ENCODE peak calls at places on chromosomes 1 and 21, in four cellular contexts. One of them, this sample, is unnamed.

GRCh38 chr1:214615871-214616270 is 12.9 kb downstream of the CENPF start:
- DNase-seq in K562: no peak
- DNase-seq in GM12878: no peak
- DNase-seq in HepG2: no peak
- DNase-seq in this sample: no peak

GRCh38 chr1:56927171-56927570 is 38.6 kb downstream of the C8B start:
- DNase-seq in HepG2: no peak
- DNase-seq in GM12878: no peak
- DNase-seq in K562: no peak
- DNase-seq in this sample: no peak

GRCh38 chr1:220904861-220905260 is 25.6 kb downstream of the HLX start:
- DNase-seq in K562: no peak
- DNase-seq in GM12878: no peak
- DNase-seq in HepG2: no peak
- DNase-seq in this sample: no peak

GRCh38 chr1:235766794-235767285 is 99.9 kb downstream of the LYST start:
- DNase-seq in GM12878: no peak
- DNase-seq in K562: no peak
- DNase-seq in HepG2: no peak
- DNase-seq in this sample: no peak

GRCh38 chr1:234230414-234230862 is 142.8 kb upstream of the COA6 start:
- DNase-seq in GM12878: no peak
- DNase-seq in HepG2: no peak
- DNase-seq in K562: no peak
- DNase-seq in this sample: no peak

GRCh38 chr21:29033871-29034270 is 9.4 kb downstream of the USP16 start:
- DNase-seq in GM12878: no peak
- DNase-seq in HepG2: no peak
- DNase-seq in K562: no peak
- DNase-seq in this sample: no peak

GRCh38 chr1:239386453-239387303 is at the start of gene CHRM3:
- DNase-seq in GM12878: no peak
- DNase-seq in K562: no peak
- DNase-seq in HepG2: no peak
- DNase-seq in this sample: peak; percentile 64

GRCh38 chr1:155127672-155128468 is at the start of gene EFNA1:
- DNase-seq in HepG2: peak; percentile 59
- DNase-seq in K562: peak; percentile 78
- DNase-seq in GM12878: no peak
- DNase-seq in this sample: peak; percentile 71

GRCh38 chr1:181318858-181319235 is 164.5 kb upstream of the CACNA1E start:
- DNase-seq in GM12878: no peak
- DNase-seq in HepG2: no peak
- DNase-seq in K562: no peak
- DNase-seq in this sample: no peak

GRCh38 chr1:206479164-206480125 is 9.2 kb downstream of the IKBKE start:
- DNase-seq in K562: peak; percentile 87
- DNase-seq in GM12878: no peak
- DNase-seq in HepG2: peak; percentile 58
- DNase-seq in this sample: peak; percentile 89

GRCh38 chr1:24932725-24933294 is 2.7 kb upstream of the RUNX3 start:
- DNase-seq in HepG2: no peak
- DNase-seq in GM12878: no peak
- DNase-seq in K562: no peak
- DNase-seq in this sample: no peak

GRCh38 chr21:36813071-36813470 is 114.2 kb downstream of the SIM2 start:
- DNase-seq in GM12878: no peak
- DNase-seq in HepG2: no peak
- DNase-seq in K562: no peak
- DNase-seq in this sample: no peak

GRCh38 chr1:223704921-223705878 is 7.1 kb upstream of the CAPN2 start:
- DNase-seq in K562: no peak
- DNase-seq in HepG2: no peak
- DNase-seq in GM12878: no peak
- DNase-seq in this sample: no peak

GRCh38 chr1:8984990-8985389 is 39.3 kb downstream of the CA6 start:
- DNase-seq in K562: no peak
- DNase-seq in HepG2: no peak
- DNase-seq in GM12878: no peak
- DNase-seq in this sample: no peak

GRCh38 chr1:30807318-30808066 is 49.9 kb upstream of the LAPTM5 start:
- DNase-seq in HepG2: no peak
- DNase-seq in K562: no peak
- DNase-seq in GM12878: no peak
- DNase-seq in this sample: peak; percentile 51

GRCh38 chr1:115706774-115707425 is 61.6 kb downstream of the CASQ2 start:
- DNase-seq in HepG2: peak; percentile 42
- DNase-seq in GM12878: peak; percentile 7
- DNase-seq in K562: peak; percentile 57
- DNase-seq in this sample: peak; percentile 67

GRCh38 chr1:152347116-152347728 is 12.6 kb downstream of the FLG2 start:
- DNase-seq in GM12878: peak; percentile 9
- DNase-seq in HepG2: peak; percentile 50
- DNase-seq in K562: peak; percentile 56
- DNase-seq in this sample: peak; percentile 45

GRCh38 chr1:116680752-116681151 is 13.2 kb upstream of the IGSF3 start:
- DNase-seq in GM12878: no peak
- DNase-seq in K562: no peak
- DNase-seq in HepG2: no peak
- DNase-seq in this sample: no peak

GRCh38 chr1:56509713-56510641 is 69.4 kb downstream of the PLPP3 start:
- DNase-seq in K562: peak; percentile 46
- DNase-seq in HepG2: peak; percentile 57
- DNase-seq in GM12878: no peak
- DNase-seq in this sample: no peak

GRCh38 chr21:41854426-41854995 is 24.6 kb downstream of the PRDM15 start:
- DNase-seq in HepG2: no peak
- DNase-seq in K562: no peak
- DNase-seq in GM12878: no peak
- DNase-seq in this sample: no peak
- TF ChIP-seq TARDBP in HepG2: no peak
- TF ChIP-seq TARDBP in K562: no peak
- TF ChIP-seq TARDBP in GM12878: no peak
- TF ChIP-seq TARDBP in this sample: no peak

GRCh38 chr1:67532452-67533216 is 102.4 kb upstream of the SERBP1 start:
- DNase-seq in GM12878: peak; percentile 15
- DNase-seq in HepG2: peak; percentile 85
- DNase-seq in K562: peak; percentile 59
- DNase-seq in this sample: peak; percentile 85
- TF ChIP-seq TARDBP in GM12878: no peak
- TF ChIP-seq TARDBP in HepG2: no peak
- TF ChIP-seq TARDBP in K562: no peak
- TF ChIP-seq TARDBP in this sample: no peak

GRCh38 chr1:19074902-19075721 is 118.6 kb upstream of the IFFO2 start:
- DNase-seq in HepG2: no peak
- DNase-seq in K562: no peak
- DNase-seq in GM12878: no peak
- DNase-seq in this sample: no peak
- TF ChIP-seq TARDBP in HepG2: no peak
- TF ChIP-seq TARDBP in K562: no peak
- TF ChIP-seq TARDBP in GM12878: no peak
- TF ChIP-seq TARDBP in this sample: no peak

DNA sequence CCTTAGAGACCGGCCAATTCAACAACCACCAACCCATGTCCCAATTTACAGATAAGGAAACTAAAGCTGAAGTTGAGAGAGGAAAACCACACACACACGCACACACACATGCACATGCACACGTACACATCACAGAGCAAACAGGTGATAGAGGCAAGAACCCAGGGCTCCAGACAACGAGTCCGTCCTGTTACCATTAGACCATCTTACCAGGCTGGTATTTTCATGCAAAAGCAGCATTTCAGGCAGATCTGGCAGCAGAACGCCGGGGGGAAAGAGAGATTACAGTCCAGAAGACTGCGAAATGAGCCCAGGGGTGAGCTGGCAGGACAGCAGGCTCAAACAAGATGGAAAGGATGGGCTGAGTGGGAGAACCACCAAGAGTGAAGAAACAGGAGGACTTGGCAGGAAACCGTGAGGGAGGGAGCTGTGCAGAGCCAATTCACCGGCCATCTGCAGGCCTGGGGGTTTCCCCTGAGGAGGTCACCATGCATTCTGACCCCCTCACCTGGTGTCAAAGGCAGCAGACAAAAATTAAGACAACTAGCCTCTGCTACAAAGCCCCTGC is 43.4 kb downstream of the PAFAH2 start:
- DNase-seq in GM12878: no peak
- DNase-seq in HepG2: no peak
- DNase-seq in K562: no peak
- DNase-seq in this sample: no peak
- TF ChIP-seq TARDBP in GM12878: no peak
- TF ChIP-seq TARDBP in HepG2: no peak
- TF ChIP-seq TARDBP in K562: no peak
- TF ChIP-seq TARDBP in this sample: no peak

GRCh38 chr1:23530089-23530749 is 814 bp downstream of the E2F2 start:
- DNase-seq in GM12878: no peak
- DNase-seq in K562: peak; percentile 59
- DNase-seq in HepG2: no peak
- DNase-seq in this sample: no peak
- TF ChIP-seq TARDBP in GM12878: no peak
- TF ChIP-seq TARDBP in K562: no peak
- TF ChIP-seq TARDBP in HepG2: no peak
- TF ChIP-seq TARDBP in this sample: no peak

This sample was measured in HEK293T.